ENCODE peak calls at places on chromosomes 5 and 9, in four cellular contexts. One of them, this sample, is unnamed.

GRCh38 chr5:5351288-5352089 is 71.0 kb upstream of the ICE1 start:
- DNase-seq in colonic mucosa: no peak
- DNase-seq in activated T-cell treated with anti-CD3 and anti-CD28 coated beads for 1 hour: no peak
- DNase-seq in stimulated activated CD4-positive, alpha-beta T cell treated with anti-CD3 and anti-CD28 coated beads, Interleukin-1b, Interleukin-23, amount 100 ng/mL, for 1 hour: no peak
- DNase-seq in this sample: peak

GRCh38 chr5:75886706-75887105 is 169.5 kb upstream of the POC5 start:
- DNase-seq in colonic mucosa: no peak
- DNase-seq in activated T-cell treated with anti-CD3 and anti-CD28 coated beads for 1 hour: no peak
- DNase-seq in stimulated activated CD4-positive, alpha-beta T cell treated with anti-CD3 and anti-CD28 coated beads, Interleukin-1b, Interleukin-23, amount 100 ng/mL, for 1 hour: no peak
- DNase-seq in this sample: no peak

GRCh38 chr5:133289686-133290367 is 238.0 kb downstream of the HSPA4 start:
- DNase-seq in colonic mucosa: no peak
- DNase-seq in activated T-cell treated with anti-CD3 and anti-CD28 coated beads for 1 hour: no peak
- DNase-seq in stimulated activated CD4-positive, alpha-beta T cell treated with anti-CD3 and anti-CD28 coated beads, Interleukin-1b, Interleukin-23, amount 100 ng/mL, for 1 hour: no peak
- DNase-seq in this sample: no peak

GRCh38 chr9:32978051-32978450 is 23.4 kb downstream of the APTX start:
- DNase-seq in colonic mucosa: no peak
- DNase-seq in activated T-cell treated with anti-CD3 and anti-CD28 coated beads for 1 hour: no peak
- DNase-seq in stimulated activated CD4-positive, alpha-beta T cell treated with anti-CD3 and anti-CD28 coated beads, Interleukin-1b, Interleukin-23, amount 100 ng/mL, for 1 hour: no peak
- DNase-seq in this sample: no peak

GRCh38 chr5:177446184-177447065 is at the start of gene PRR7:
- DNase-seq in colonic mucosa: peak
- DNase-seq in activated T-cell treated with anti-CD3 and anti-CD28 coated beads for 1 hour: peak
- DNase-seq in stimulated activated CD4-positive, alpha-beta T cell treated with anti-CD3 and anti-CD28 coated beads, Interleukin-1b, Interleukin-23, amount 100 ng/mL, for 1 hour: no peak
- DNase-seq in this sample: peak

GRCh38 chr9:75824816-75825568 is 65.5 kb upstream of the PCSK5 start:
- DNase-seq in colonic mucosa: no peak
- DNase-seq in activated T-cell treated with anti-CD3 and anti-CD28 coated beads for 1 hour: no peak
- DNase-seq in stimulated activated CD4-positive, alpha-beta T cell treated with anti-CD3 and anti-CD28 coated beads, Interleukin-1b, Interleukin-23, amount 100 ng/mL, for 1 hour: no peak
- DNase-seq in this sample: no peak

GRCh38 chr9:135077497-135078200 is 9.8 kb upstream of the OLFM1 start:
- DNase-seq in colonic mucosa: no peak
- DNase-seq in activated T-cell treated with anti-CD3 and anti-CD28 coated beads for 1 hour: no peak
- DNase-seq in stimulated activated CD4-positive, alpha-beta T cell treated with anti-CD3 and anti-CD28 coated beads, Interleukin-1b, Interleukin-23, amount 100 ng/mL, for 1 hour: no peak
- DNase-seq in this sample: peak

GRCh38 chr5:140570488-140570887 is 5.9 kb downstream of the SLC35A4 start:
- DNase-seq in colonic mucosa: no peak
- DNase-seq in activated T-cell treated with anti-CD3 and anti-CD28 coated beads for 1 hour: no peak
- DNase-seq in stimulated activated CD4-positive, alpha-beta T cell treated with anti-CD3 and anti-CD28 coated beads, Interleukin-1b, Interleukin-23, amount 100 ng/mL, for 1 hour: no peak
- DNase-seq in this sample: no peak

GRCh38 chr5:170113517-170113891 is 7.8 kb downstream of the FOXI1 start:
- DNase-seq in colonic mucosa: no peak
- DNase-seq in activated T-cell treated with anti-CD3 and anti-CD28 coated beads for 1 hour: no peak
- DNase-seq in stimulated activated CD4-positive, alpha-beta T cell treated with anti-CD3 and anti-CD28 coated beads, Interleukin-1b, Interleukin-23, amount 100 ng/mL, for 1 hour: no peak
- DNase-seq in this sample: no peak

GRCh38 chr5:176658817-176659216 is 11.5 kb downstream of the TSPAN17 start:
- DNase-seq in colonic mucosa: peak
- DNase-seq in activated T-cell treated with anti-CD3 and anti-CD28 coated beads for 1 hour: no peak
- DNase-seq in stimulated activated CD4-positive, alpha-beta T cell treated with anti-CD3 and anti-CD28 coated beads, Interleukin-1b, Interleukin-23, amount 100 ng/mL, for 1 hour: no peak
- DNase-seq in this sample: no peak